ENCODE peak calls at places on chromosomes 12 and 14, in ten cellular contexts. V is endothelial cell, C is ACHN, G is sciatic nerve, Q is GM13977, U is dorsolateral prefrontal cortex, A is epithelial cell of esophagus, H is foreskin fibroblast, D is NCI-H146, M is nephron progenitor cell. L is an unnamed sample.

GRCh38 chr14:96039633-96040311 is 610 bp downstream of the C14orf132 start:
- DNase-seq in V (peak), C (no peak), G (peak), Q (no peak), U (peak), A (no peak), H (peak), D (peak), M (peak), L (peak)

GRCh38 chr12:49873361-49873934 is 30.3 kb downstream of the FAIM2 start:
- DNase-seq in V (no peak), C (peak), G (peak), Q (no peak), U (no peak), A (no peak), H (peak), D (no peak), M (no peak), L (no peak)

GRCh38 chr14:81221579-81222102 is 882 bp upstream of the GTF2A1 start:
- DNase-seq in V (peak), C (peak), G (no peak), Q (no peak), U (no peak), A (no peak), H (peak), D (peak), M (no peak), L (no peak)

GRCh38 chr14:20343855-20344205 is 395 bp downstream of the PARP2 start:
- DNase-seq in V (no peak), C (peak), G (no peak), Q (no peak), U (no peak), A (peak), H (peak), D (peak), M (no peak), L (no peak)

GRCh38 chr12:111462134-111462821 is 56.6 kb downstream of the SH2B3 start:
- DNase-seq in V (no peak), C (peak), G (no peak), Q (no peak), U (no peak), A (no peak), H (peak), D (no peak), M (no peak), L (peak)

GRCh38 chr12:84091642-84092041 is 821.0 kb downstream of the SLC6A15 start:
- DNase-seq in V (no peak), C (no peak), G (no peak), Q (no peak), U (no peak), A (peak), H (no peak), D (no peak), M (no peak), L (no peak)

GRCh38 chr12:54306925-54307731 is 6.3 kb upstream of the NFE2 start:
- DNase-seq in V (no peak), C (no peak), G (peak), Q (no peak), U (no peak), A (peak), H (peak), D (peak), M (no peak), L (no peak)

GRCh38 chr12:76329163-76329562 is 19.1 kb downstream of the BBS10 start:
- DNase-seq in V (no peak), C (peak), G (no peak), Q (no peak), U (no peak), A (peak), H (peak), D (no peak), M (no peak), L (no peak)

GRCh38 chr14:62691613-62692489 is 353.4 kb downstream of the KCNH5 start:
- DNase-seq in V (no peak), C (peak), G (no peak), Q (no peak), U (no peak), A (peak), H (peak), D (peak), M (no peak), L (no peak)

GRCh38 chr12:105617141-105617540 is 286.6 kb downstream of the C12orf75 start:
- DNase-seq in V (no peak), C (no peak), G (no peak), Q (no peak), U (no peak), A (peak), H (no peak), D (no peak), M (no peak), L (no peak)

GRCh38 chr14:69137456-69138188 is 15.3 kb downstream of the DCAF5 start:
- DNase-seq in V (no peak), C (no peak), G (no peak), Q (peak), U (no peak), A (no peak), H (no peak), D (no peak), M (no peak), L (no peak)

GRCh38 chr14:54749727-54750126 is 152.9 kb downstream of the GCH1 start:
- DNase-seq in V (no peak), C (no peak), G (no peak), Q (no peak), U (no peak), A (no peak), H (no peak), D (no peak), M (no peak), L (no peak)

GRCh38 chr12:19692566-19692965 is 253.3 kb downstream of the AEBP2 start:
- DNase-seq in V (no peak), C (no peak), G (no peak), Q (no peak), U (no peak), A (no peak), H (no peak), D (no peak), M (no peak), L (no peak)

L was measured in GM20000.